ENCODE peak calls at places on chromosomes 2 and 18, in seven cellular contexts. Y is transverse colon, I is sigmoid colon, E is HCT116, A is suprapubic skin, D is GM12892, W is adrenal gland. T is an unnamed sample.

GRCh38 chr2:100821255-100821912 is 1.4 kb downstream of the NPAS2 start:
- DNase-seq in Y (no peak), W (no peak), A (no peak), E (no peak), D (no peak), I (no peak), T (no peak)

GRCh38 chr2:43612944-43613343 is 17.1 kb upstream of the THADA start:
- DNase-seq in A (no peak), W (no peak), E (no peak), Y (no peak), I (peak; percentile 72), D (no peak), T (no peak)

GRCh38 chr2:120729410-120730052 is 6.1 kb upstream of the GLI2 start:
- DNase-seq in Y (no peak), I (no peak), A (no peak), W (no peak), D (no peak), E (peak; percentile 37), T (no peak)

GRCh38 chr2:226934546-226935243 is 98.8 kb downstream of the RHBDD1 start:
- DNase-seq in A (no peak), E (no peak), W (no peak), Y (no peak), D (no peak), I (no peak), T (no peak)

GRCh38 chr18:58632557-58632956 is 3.7 kb upstream of the ALPK2 start:
- DNase-seq in W (no peak), E (no peak), Y (no peak), I (no peak), A (no peak), D (no peak), T (no peak)

GRCh38 chr18:49812321-49813070 is 837 bp downstream of the ACAA2 start:
- DNase-seq in Y (no peak), D (no peak), E (no peak), A (no peak), W (no peak), I (no peak), T (no peak)

GRCh38 chr18:7878265-7879173 is 311.4 kb downstream of the PTPRM start:
- DNase-seq in W (no peak), E (no peak), D (no peak), A (no peak), I (no peak), Y (no peak), T (no peak)

GRCh38 chr18:61727241-61727640 is 165.6 kb downstream of the RNF152 start:
- DNase-seq in D (no peak), W (no peak), Y (no peak), A (no peak), E (no peak), I (no peak), T (no peak)

GRCh38 chr2:237431856-237432255 is 17.9 kb upstream of the COL6A3 start:
- DNase-seq in A (peak; percentile 4), W (no peak), D (no peak), Y (no peak), E (no peak), I (no peak), T (no peak)

GRCh38 chr2:171172980-171173542 is 12.4 kb upstream of the TLK1 start:
- DNase-seq in W (no peak), Y (no peak), A (no peak), E (no peak), D (no peak), I (no peak), T (no peak)

GRCh38 chr18:48777026-48777736 is 173.6 kb downstream of the SMAD7 start:
- DNase-seq in D (peak; percentile 95), I (peak; percentile 77), A (no peak), Y (peak; percentile 74), E (no peak), W (peak; percentile 64), T (peak; percentile 84)

GRCh38 chr2:42082026-42082425 is 34.2 kb downstream of the PKDCC start:
- DNase-seq in W (no peak), A (no peak), I (no peak), Y (no peak), D (no peak), E (no peak), T (no peak)

GRCh38 chr2:172864182-172864581 is 128.5 kb downstream of the RAPGEF4 start:
- DNase-seq in W (peak; percentile 77), A (no peak), I (peak; percentile 69), E (peak; percentile 8), Y (peak; percentile 54), D (peak; percentile 14), T (peak; percentile 58)

GRCh38 chr2:230712443-230713330 is at the start of gene CAB39:
- DNase-seq in A (peak; percentile 91), E (peak; percentile 69), Y (peak; percentile 91), D (peak; percentile 88), W (peak; percentile 84), I (peak; percentile 93), T (peak; percentile 94)
- TF ChIP-seq POLR2A in A (peak; percentile 77), E (peak; percentile 50), Y (peak; percentile 80), D (peak; percentile 64), W (peak; percentile 69), I (peak; percentile 20), T (peak; percentile 87)

DNA sequence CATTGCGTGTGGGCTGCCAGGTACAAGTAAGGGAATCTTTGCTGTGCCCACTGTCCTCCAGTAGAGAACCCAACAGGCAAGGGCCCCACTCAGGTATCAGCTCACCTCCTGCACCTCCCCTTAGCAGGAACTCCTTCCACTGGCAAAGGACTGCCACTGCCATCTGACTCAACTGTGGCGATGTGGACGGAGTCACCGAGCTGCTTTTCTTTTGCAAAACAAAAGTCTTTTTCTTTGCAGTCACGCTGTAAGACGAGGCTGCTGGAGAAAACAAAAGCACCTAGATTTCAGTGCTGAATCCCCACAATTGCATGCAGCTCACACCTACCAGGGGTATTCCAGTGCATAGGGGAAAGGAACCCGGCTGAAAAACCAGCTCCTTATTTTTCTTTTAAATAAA is 7.9 kb downstream of the MTERF4 start:
- DNase-seq in Y (no peak), E (no peak), D (no peak), W (no peak), I (no peak), A (no peak), T (peak; percentile 30)
- TF ChIP-seq POLR2A in Y (no peak), E (no peak), D (no peak), W (no peak), I (no peak), A (no peak), T (no peak)

DNA sequence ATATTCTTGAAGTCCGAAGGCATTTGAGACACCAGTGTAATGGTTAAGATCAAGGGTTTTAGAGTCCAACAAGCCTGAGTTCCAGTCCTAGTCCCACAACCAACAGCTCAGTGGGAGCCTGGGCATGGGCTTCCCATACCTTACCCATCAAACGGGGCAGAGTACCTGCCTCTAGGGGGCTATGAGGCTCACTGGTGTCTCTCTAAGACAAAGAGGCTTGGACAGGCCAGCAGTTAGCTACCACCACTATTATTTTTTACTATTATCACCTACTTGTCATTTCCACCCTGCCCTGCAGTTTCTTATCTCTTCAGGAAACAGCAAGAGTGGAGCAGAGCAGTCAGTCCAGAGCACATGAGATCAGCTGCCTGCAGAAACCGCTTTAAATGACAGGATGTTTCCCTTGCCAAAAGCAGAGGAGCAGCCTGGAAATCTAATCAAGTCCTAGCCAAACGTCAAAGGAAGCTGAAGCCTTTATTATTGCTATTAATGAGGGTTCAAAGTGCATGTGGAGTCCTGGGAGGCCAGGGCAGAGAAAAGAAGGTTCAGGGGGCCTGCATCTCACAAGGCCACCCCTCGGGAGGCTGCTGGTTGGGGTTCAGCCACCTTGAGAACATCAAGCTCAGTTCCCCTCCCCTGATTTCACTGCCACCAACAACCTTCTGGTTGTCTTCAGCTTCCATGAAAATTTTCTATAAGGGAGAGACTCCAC is 66.6 kb downstream of the STPG4 start:
- DNase-seq in E (no peak), I (no peak), A (no peak), Y (no peak), W (no peak), D (no peak), T (no peak)
- TF ChIP-seq POLR2A in E (no peak), I (no peak), A (no peak), Y (no peak), W (no peak), D (no peak), T (no peak)

GRCh38 chr2:70123829-70124117 is 36.5 kb downstream of the PCBP1 start:
- DNase-seq in W (no peak), Y (no peak), D (no peak), A (no peak), E (no peak), I (no peak), T (no peak)

GRCh38 chr2:70125498-70125898 is 38.2 kb downstream of the PCBP1 start:
- DNase-seq in Y (no peak), A (no peak), W (no peak), E (no peak), D (no peak), I (no peak), T (no peak)

GRCh38 chr2:70123051-70123828 is 36.0 kb downstream of the PCBP1 start:
- DNase-seq in Y (peak; percentile 43), D (no peak), E (no peak), A (peak; percentile 83), I (peak; percentile 85), W (peak; percentile 79), T (no peak)

GRCh38 chr2:70122470-70122869 is 35.2 kb downstream of the PCBP1 start:
- DNase-seq in A (no peak), W (no peak), Y (no peak), E (no peak), D (no peak), I (no peak), T (no peak)

GRCh38 chr2:70124983-70125480 is 37.8 kb downstream of the PCBP1 start:
- DNase-seq in Y (peak; percentile 68), W (peak; percentile 79), E (no peak), A (peak; percentile 87), I (peak; percentile 86), D (no peak), T (peak; percentile 66)
- TF ChIP-seq POLR2A in Y (no peak), W (no peak), E (no peak), A (peak; percentile 52), I (peak; percentile 18), D (peak; percentile 71), T (peak; percentile 5)

DNA sequence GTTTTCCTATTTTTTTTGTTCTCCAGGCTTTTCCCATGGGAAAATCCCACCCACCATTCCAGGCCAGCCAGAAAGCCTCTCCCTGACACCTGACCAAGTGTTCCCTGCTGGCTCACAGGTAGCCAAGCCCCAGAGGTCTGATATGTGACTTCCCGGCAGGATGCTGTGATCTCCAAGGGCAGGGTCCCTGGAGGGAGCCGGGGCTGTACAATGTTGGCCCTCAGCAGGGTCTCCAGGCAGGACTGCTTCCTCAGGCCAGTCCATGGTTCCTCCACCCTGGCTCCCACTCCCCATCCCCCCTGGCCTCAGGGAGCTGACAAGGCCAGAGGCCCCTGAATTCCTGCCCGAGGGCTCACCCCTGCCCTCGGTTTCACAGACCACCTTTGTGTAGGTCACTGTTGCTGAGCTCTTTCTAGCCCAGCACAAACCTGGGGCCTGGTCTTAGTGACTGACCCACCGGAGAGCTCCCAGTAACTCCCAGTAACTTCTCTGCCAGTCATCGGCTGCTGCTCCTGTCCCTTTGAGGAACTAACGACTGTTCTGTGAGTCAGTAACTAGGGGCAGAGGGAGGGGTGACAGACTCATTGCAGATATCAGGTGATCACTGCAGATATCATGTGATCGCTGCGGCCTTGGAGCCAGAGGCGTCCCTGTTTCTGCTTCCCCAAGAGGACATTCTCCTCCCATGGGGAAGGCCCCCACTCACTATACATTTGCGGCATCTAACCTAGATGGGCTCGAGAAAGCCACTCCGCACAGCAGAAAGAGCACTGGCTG is 38.7 kb downstream of the SDC1 start:
- DNase-seq in I (no peak), A (no peak), W (peak; percentile 89), E (no peak), D (no peak), Y (peak; percentile 84), T (no peak)
- TF ChIP-seq POLR2A in I (no peak), A (no peak), W (peak; percentile 22), E (no peak), D (peak; percentile 33), Y (peak; percentile 96), T (peak; percentile 93)

T was measured in Peyer's patch.